ENCODE peak calls at places on chromosomes 5 and 9, in four cellular contexts. One of them, this sample, is unnamed.

GRCh38 chr9:91161465-91162275 is 200.0 kb downstream of the AUH start:
- DNase-seq in stomach: no peak
- DNase-seq in spleen: no peak
- DNase-seq in uterus: no peak
- DNase-seq in this sample: no peak

GRCh38 chr9:16625831-16626230 is 244.6 kb downstream of the BNC2 start:
- DNase-seq in spleen: no peak
- DNase-seq in uterus: no peak
- DNase-seq in stomach: no peak
- DNase-seq in this sample: no peak

GRCh38 chr5:139262414-139263139 is 31.0 kb upstream of the MATR3 start:
- DNase-seq in spleen: peak; percentile 87
- DNase-seq in stomach: peak; percentile 86
- DNase-seq in uterus: peak; percentile 88
- DNase-seq in this sample: peak; percentile 51

GRCh38 chr9:89879711-89880110 is 274.9 kb downstream of the GADD45G start:
- DNase-seq in uterus: peak; percentile 30
- DNase-seq in stomach: peak; percentile 25
- DNase-seq in spleen: peak; percentile 40
- DNase-seq in this sample: peak; percentile 46

GRCh38 chr5:15763754-15764153 is 263.8 kb downstream of the FBXL7 start:
- DNase-seq in spleen: no peak
- DNase-seq in uterus: no peak
- DNase-seq in stomach: no peak
- DNase-seq in this sample: no peak

GRCh38 chr9:121304707-121305106 is 36.7 kb downstream of the GSN start:
- DNase-seq in spleen: peak; percentile 15
- DNase-seq in uterus: no peak
- DNase-seq in stomach: no peak
- DNase-seq in this sample: no peak

GRCh38 chr5:75667586-75667985 is 49.7 kb downstream of the POC5 start:
- DNase-seq in spleen: no peak
- DNase-seq in uterus: no peak
- DNase-seq in stomach: no peak
- DNase-seq in this sample: no peak

GRCh38 chr5:8458038-8458383 is 589.1 kb downstream of the MTRR start:
- DNase-seq in stomach: no peak
- DNase-seq in uterus: no peak
- DNase-seq in spleen: no peak
- DNase-seq in this sample: no peak

GRCh38 chr5:72498284-72498683 is 8.9 kb downstream of the ZNF366 start:
- DNase-seq in spleen: no peak
- DNase-seq in stomach: no peak
- DNase-seq in uterus: no peak
- DNase-seq in this sample: no peak

GRCh38 chr9:27529316-27530278 is at the start of gene MOB3B:
- DNase-seq in uterus: peak; percentile 82
- DNase-seq in spleen: peak; percentile 97
- DNase-seq in stomach: peak; percentile 87
- DNase-seq in this sample: peak; percentile 90
- TF ChIP-seq POLR2A in uterus: peak; percentile 66
- TF ChIP-seq POLR2A in spleen: no peak
- TF ChIP-seq POLR2A in stomach: no peak
- TF ChIP-seq POLR2A in this sample: peak; percentile 44

DNA sequence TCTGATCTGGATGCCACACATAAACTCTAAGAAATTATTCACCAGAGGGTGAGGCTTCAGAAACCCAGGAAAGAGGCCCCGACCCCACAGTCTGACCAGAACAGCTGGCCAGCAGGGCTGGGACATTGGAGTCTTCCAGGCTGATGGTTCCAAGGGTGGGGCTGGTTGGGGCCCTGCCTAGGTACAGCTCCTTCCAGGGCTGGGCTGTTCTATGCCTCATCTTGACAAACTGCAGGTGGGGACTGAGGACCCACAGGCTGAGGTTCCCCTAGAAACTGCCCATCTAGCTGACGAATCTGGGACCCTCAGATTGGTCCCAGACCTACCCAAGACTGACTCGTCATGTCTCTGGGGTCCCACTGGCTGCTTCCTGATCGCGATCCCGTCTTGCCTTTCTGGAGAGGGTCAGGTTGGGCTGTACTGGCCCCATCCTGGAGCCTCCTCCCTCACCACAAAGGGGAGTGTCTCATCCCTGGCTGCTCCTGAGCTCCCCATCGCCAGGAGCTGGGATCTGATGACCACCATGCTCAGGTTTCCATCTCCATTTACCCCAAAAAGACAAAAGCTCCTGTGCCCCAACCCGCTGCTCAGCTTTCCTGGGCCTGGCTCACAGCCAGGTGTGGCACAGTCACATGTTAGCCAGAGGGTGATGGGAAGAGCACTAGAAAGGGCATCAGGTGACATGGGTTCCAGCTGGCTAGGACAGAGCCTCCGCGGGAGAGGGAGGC is 47.2 kb upstream of the CDKN2AIPNL start:
- DNase-seq in uterus: no peak
- DNase-seq in stomach: no peak
- DNase-seq in spleen: peak; percentile 51
- DNase-seq in this sample: no peak
- TF ChIP-seq POLR2A in uterus: no peak
- TF ChIP-seq POLR2A in stomach: no peak
- TF ChIP-seq POLR2A in spleen: no peak
- TF ChIP-seq POLR2A in this sample: no peak

GRCh38 chr9:133143639-133144141 is 20.0 kb downstream of the GBGT1 start:
- DNase-seq in uterus: no peak
- DNase-seq in stomach: peak; percentile 24
- DNase-seq in spleen: no peak
- DNase-seq in this sample: peak; percentile 49

GRCh38 chr9:133140174-133140505 is 19.1 kb upstream of the RALGDS start:
- DNase-seq in stomach: no peak
- DNase-seq in spleen: no peak
- DNase-seq in uterus: no peak
- DNase-seq in this sample: no peak

GRCh38 chr9:133140606-133141005 is 19.6 kb upstream of the RALGDS start:
- DNase-seq in uterus: no peak
- DNase-seq in stomach: no peak
- DNase-seq in spleen: no peak
- DNase-seq in this sample: peak; percentile 61

GRCh38 chr9:133142657-133143592 is 20.8 kb downstream of the GBGT1 start:
- DNase-seq in stomach: peak; percentile 25
- DNase-seq in uterus: no peak
- DNase-seq in spleen: peak; percentile 79
- DNase-seq in this sample: peak; percentile 70

DNA sequence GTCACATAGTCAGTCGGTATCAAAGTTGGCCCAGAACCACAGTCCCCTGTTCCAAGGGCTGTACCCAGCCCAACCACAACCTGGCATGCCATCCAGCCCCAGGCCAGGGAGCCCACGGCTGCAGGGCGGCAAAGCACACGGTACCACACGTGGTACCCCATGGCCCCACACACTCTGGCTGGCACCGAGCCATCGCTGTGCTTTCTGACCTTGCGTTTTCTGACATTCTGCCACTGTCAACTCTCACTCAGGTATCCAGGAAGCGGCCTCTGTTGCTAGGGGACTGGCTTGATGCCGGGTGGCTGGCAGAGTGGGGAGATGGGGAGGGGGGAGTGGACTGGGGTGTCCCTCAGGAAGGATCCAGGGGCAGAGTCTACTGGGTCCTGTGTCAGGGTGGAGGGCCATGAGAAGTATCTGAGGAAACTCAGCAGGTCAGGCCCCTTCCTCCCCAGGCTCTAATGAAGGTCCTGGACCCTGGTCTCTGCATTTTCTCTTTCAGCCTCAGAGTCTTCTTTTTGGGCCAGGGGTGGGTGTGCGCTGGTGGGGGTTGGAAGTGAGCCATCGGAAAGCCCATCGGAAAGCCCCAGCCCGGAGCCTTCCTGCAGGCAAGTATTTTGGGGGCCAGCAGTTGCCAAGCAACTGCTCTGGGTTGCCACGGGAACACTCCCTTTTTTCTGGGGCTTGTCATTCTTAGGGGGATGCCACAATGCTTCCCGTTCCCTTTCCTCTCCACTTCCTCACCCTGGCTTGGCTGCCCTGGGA is 21.0 kb upstream of the RALGDS start:
- DNase-seq in uterus: peak; percentile 55
- DNase-seq in stomach: peak; percentile 88
- DNase-seq in spleen: peak; percentile 89
- DNase-seq in this sample: peak; percentile 74
- TF ChIP-seq POLR2A in uterus: no peak
- TF ChIP-seq POLR2A in stomach: no peak
- TF ChIP-seq POLR2A in spleen: no peak
- TF ChIP-seq POLR2A in this sample: no peak

DNA sequence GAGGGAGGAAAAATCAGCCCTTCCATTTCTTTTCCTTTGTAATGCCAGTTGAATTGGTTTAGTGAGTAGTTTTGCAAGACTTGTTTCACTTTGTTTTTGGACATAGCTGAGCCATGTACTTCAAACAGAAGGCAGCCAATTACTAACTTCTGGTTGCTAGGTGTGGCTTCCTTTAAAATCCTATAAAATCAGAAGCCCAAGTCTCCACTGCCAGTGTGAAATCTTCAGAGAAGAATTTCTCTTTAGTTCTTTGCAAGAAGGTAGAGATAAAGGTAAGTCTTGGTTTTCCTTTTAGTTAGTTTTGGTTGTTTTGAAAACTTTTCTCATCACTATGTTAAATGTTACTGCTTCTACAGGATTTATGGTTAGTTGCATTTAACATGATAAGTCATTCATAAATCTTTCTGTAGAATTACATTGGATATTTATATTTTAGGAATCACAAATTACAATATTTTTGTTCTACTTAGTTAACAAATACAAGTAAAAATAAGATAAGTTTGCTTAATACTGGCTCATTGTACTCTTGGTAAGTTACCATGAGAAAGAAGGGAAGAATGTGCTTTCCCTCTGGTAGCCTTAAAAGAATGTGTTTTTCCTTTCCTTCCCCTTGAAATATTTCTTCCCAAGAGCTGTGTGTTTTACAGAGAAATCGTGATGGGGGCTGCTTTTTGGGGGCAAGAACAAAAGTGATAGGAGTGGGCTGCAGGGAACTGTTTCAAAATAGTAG is at the start of gene ANXA1:
- DNase-seq in uterus: no peak
- DNase-seq in stomach: no peak
- DNase-seq in spleen: no peak
- DNase-seq in this sample: no peak
- TF ChIP-seq POLR2A in uterus: peak; percentile 46
- TF ChIP-seq POLR2A in stomach: no peak
- TF ChIP-seq POLR2A in spleen: no peak
- TF ChIP-seq POLR2A in this sample: peak; percentile 53

GRCh38 chr5:143376195-143376772 is 27.2 kb downstream of the NR3C1 start:
- DNase-seq in uterus: no peak
- DNase-seq in stomach: no peak
- DNase-seq in spleen: no peak
- DNase-seq in this sample: no peak
- TF ChIP-seq POLR2A in uterus: no peak
- TF ChIP-seq POLR2A in stomach: no peak
- TF ChIP-seq POLR2A in spleen: no peak
- TF ChIP-seq POLR2A in this sample: no peak